ENCODE peak calls at places on chromosomes 12 and 14, in six cellular contexts. Z, C, J, O, N and P are unnamed samples.

GRCh38 chr14:32692441-32692840 is 246.2 kb upstream of the NPAS3 start:
- DNase-seq in C (no peak), Z (no peak), O (no peak), N (no peak), J (no peak), P (no peak)

GRCh38 chr12:29739279-29739991 is 44.3 kb downstream of the TMTC1 start:
- DNase-seq in C (no peak), Z (no peak), N (no peak), J (peak; percentile 93), O (no peak), P (peak; percentile 58)

GRCh38 chr12:107368586-107368985 is 275.2 kb upstream of the CRY1 start:
- DNase-seq in N (no peak), J (no peak), C (no peak), Z (no peak), O (no peak), P (no peak)

GRCh38 chr12:117155278-117156060 is 34.8 kb downstream of the FBXO21 start:
- DNase-seq in O (peak; percentile 100), J (peak; percentile 11), C (peak; percentile 99), N (peak; percentile 100), Z (peak; percentile 43), P (peak; percentile 28)

GRCh38 chr12:65934480-65935115 is 110.3 kb downstream of the HMGA2 start:
- DNase-seq in C (no peak), J (no peak), O (no peak), Z (no peak), N (no peak), P (no peak)

GRCh38 chr12:6641131-6641530 is 5.4 kb upstream of the LPAR5 start:
- DNase-seq in O (no peak), C (no peak), Z (no peak), N (no peak), J (no peak), P (no peak)

GRCh38 chr12:22803725-22804124 is 178.8 kb downstream of the ETNK1 start:
- DNase-seq in O (peak; percentile 73), N (peak; percentile 57), Z (no peak), C (peak; percentile 60), J (no peak), P (no peak)

GRCh38 chr12:62933220-62933870 is 1.6 kb downstream of the PPM1H start:
- DNase-seq in N (peak; percentile 77), C (peak; percentile 89), J (no peak), O (peak; percentile 86), Z (no peak), P (no peak)

GRCh38 chr12:6215120-6215807 is 15.1 kb downstream of the CD9 start:
- DNase-seq in J (no peak), O (peak; percentile 92), Z (no peak), N (peak; percentile 62), C (peak; percentile 95), P (no peak)

GRCh38 chr12:106138646-106139421 is at the start of gene NUAK1:
- DNase-seq in N (peak; percentile 83), O (peak; percentile 79), C (peak; percentile 92), Z (peak; percentile 88), J (peak; percentile 45), P (peak; percentile 63)

GRCh38 chr12:18864900-18865561 is 127.1 kb downstream of the CAPZA3 start:
- DNase-seq in Z (no peak), N (no peak), C (no peak), J (peak; percentile 73), O (no peak), P (peak; percentile 49)

GRCh38 chr12:4271433-4272013 is 2.0 kb upstream of the CCND2 start:
- DNase-seq in O (no peak), Z (no peak), J (no peak), N (peak; percentile 76), C (no peak), P (peak; percentile 25)

GRCh38 chr14:35826952-35827416 is 846 bp downstream of the BRMS1L start:
- DNase-seq in Z (no peak), N (no peak), C (no peak), J (no peak), O (no peak), P (no peak)

GRCh38 chr14:29810657-29811056 is 117.0 kb downstream of the PRKD1 start:
- DNase-seq in N (no peak), O (no peak), C (no peak), J (no peak), Z (no peak), P (no peak)

GRCh38 chr12:26018926-26019325 is 60.4 kb downstream of the RASSF8 start:
- DNase-seq in C (no peak), Z (no peak), O (no peak), J (peak; percentile 60), N (no peak), P (no peak)

DNA sequence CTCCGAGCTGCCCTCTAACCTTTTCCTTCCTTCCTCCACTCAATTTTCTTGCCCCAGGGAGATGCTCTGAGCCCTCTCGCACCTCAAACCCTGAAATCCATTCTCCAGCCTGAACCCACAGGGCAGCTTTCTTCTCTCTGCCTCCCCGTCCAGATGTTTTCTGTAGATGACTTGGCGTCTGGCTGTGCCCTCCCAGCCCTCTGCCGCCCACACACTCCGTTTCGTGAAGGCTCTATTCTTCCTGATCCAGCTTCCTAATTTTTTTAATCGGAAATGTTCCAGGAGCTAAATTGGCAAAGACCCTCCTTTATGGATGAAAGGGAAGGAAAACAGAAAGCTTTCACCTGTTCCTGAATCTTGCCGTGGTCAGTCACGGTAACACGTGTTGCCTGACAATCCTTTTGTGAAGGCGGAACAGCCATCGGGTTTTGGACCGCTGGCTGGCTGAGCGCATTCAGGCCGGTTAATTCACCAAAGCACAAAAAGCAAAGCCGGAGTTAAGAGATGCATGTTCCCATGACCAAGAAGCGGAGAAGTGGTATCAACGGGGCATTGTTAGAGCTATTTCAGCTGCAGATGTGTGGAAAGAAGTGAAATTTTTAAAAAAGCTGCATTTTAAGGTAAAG is 70.2 kb upstream of the FBRSL1 start:
- DNase-seq in J (no peak), Z (no peak), O (no peak), N (no peak), C (no peak), P (no peak)
- H2BK15ac ChIP-seq in J (no peak overlapping the region), Z (no peak overlapping the region), O (no peak overlapping the region), N (no peak overlapping the region), C (no peak overlapping the region), P (no peak overlapping the region)

GRCh38 chr14:65412881-65413738 is 580 bp downstream of the FUT8 start:
- DNase-seq in J (peak; percentile 73), N (peak; percentile 82), O (peak; percentile 62), Z (peak; percentile 51), C (peak; percentile 75), P (peak; percentile 82)
- H4K8ac ChIP-seq in J (peak overlapping the region; percentile 66), N (peak overlapping the region; percentile 95), O (no peak overlapping the region), Z (peak overlapping the region; percentile 54), C (no peak overlapping the region), P (peak overlapping the region; percentile 69)

GRCh38 chr14:58560208-58560607 is 77.6 kb upstream of the DACT1 start:
- DNase-seq in Z (no peak), C (no peak), N (no peak), J (peak; percentile 80), O (no peak), P (peak; percentile 90)

GRCh38 chr14:58565834-58566233 is 71.9 kb upstream of the DACT1 start:
- DNase-seq in J (no peak), C (no peak), Z (no peak), O (no peak), N (no peak), P (no peak)

GRCh38 chr14:58566979-58567378 is 70.8 kb upstream of the DACT1 start:
- DNase-seq in N (no peak), Z (no peak), O (no peak), C (no peak), J (no peak), P (no peak)

GRCh38 chr14:58563981-58564380 is 73.8 kb upstream of the DACT1 start:
- DNase-seq in O (no peak), J (no peak), N (no peak), C (no peak), Z (no peak), P (no peak)
- H2AK5ac ChIP-seq in O (no peak overlapping the region), J (no peak overlapping the region), N (no peak overlapping the region), C (no peak overlapping the region), Z (no peak overlapping the region), P (no peak overlapping the region)

GRCh38 chr14:91233936-91234790 is 10.3 kb downstream of the GPR68 start:
- DNase-seq in J (no peak), C (no peak), Z (no peak), N (no peak), O (no peak), P (no peak)
- H2BK15ac ChIP-seq in J (no peak overlapping the region), C (no peak overlapping the region), Z (no peak overlapping the region), N (no peak overlapping the region), O (no peak overlapping the region), P (no peak overlapping the region)

GRCh38 chr12:111757361-111758119 is 9.2 kb upstream of the ALDH2 start:
- DNase-seq in C (no peak), O (no peak), J (peak; percentile 65), N (no peak), Z (no peak), P (peak; percentile 82)
- H4K8ac ChIP-seq in C (no peak overlapping the region), O (no peak overlapping the region), J (no peak overlapping the region), N (peak overlapping the region; percentile 43), Z (no peak overlapping the region), P (peak overlapping the region; percentile 67)

GRCh38 chr12:55705802-55706402 is 1.8 kb downstream of the ITGA7 start:
- DNase-seq in C (peak; percentile 68), J (no peak), O (peak; percentile 79), N (peak; percentile 72), Z (no peak), P (no peak)
- H2AK5ac ChIP-seq in C (no peak overlapping the region), J (no peak overlapping the region), O (no peak overlapping the region), N (no peak overlapping the region), Z (no peak overlapping the region), P (no peak overlapping the region)